ENCODE peak calls at places on chromosomes 3 and 15, in four cellular contexts. L is cardiac muscle cell; G is CD8-positive, alpha-beta memory T cell; O is substantia nigra. H is an unnamed sample.

GRCh38 chr3:13659221-13659969 is 110.5 kb downstream of the FBLN2 start:
- DNase-seq in L (no peak), G (no peak), O (no peak), H (no peak)

GRCh38 chr3:196174652-196175051 is 36.5 kb downstream of the ZDHHC19 start:
- DNase-seq in L (no peak), G (no peak), O (no peak), H (no peak)

GRCh38 chr3:188214442-188214841 is 60.5 kb downstream of the LPP start:
- DNase-seq in L (no peak), G (no peak), O (no peak), H (no peak)

GRCh38 chr15:98160236-98160635 is 199.7 kb downstream of the ARRDC4 start:
- DNase-seq in L (no peak), G (no peak), O (no peak), H (no peak)

GRCh38 chr3:128882709-128883108 is 3.3 kb downstream of the ACAD9 start:
- DNase-seq in L (no peak), G (no peak), O (no peak), H (no peak)

GRCh38 chr3:106773795-106774194 is 603.4 kb upstream of the CCDC54 start:
- DNase-seq in L (no peak), G (no peak), O (no peak), H (no peak)

GRCh38 chr15:88956263-88956662 is 43.1 kb upstream of the MFGE8 start:
- DNase-seq in L (no peak), G (no peak), O (no peak), H (no peak)

GRCh38 chr3:160451602-160452001 is 2.0 kb upstream of the TRIM59 start:
- DNase-seq in L (no peak), G (no peak), O (no peak), H (no peak)

GRCh38 chr3:163622384-163622783 is 1455.9 kb downstream of the SI start:
- DNase-seq in L (no peak), G (no peak), O (no peak), H (no peak)

GRCh38 chr3:4994823-4995499 is 15.7 kb downstream of the BHLHE40 start:
- DNase-seq in L (peak), G (no peak), O (peak), H (peak)

GRCh38 chr3:153614131-153614530 is 452.1 kb downstream of the RAP2B start:
- DNase-seq in L (no peak), G (no peak), O (no peak), H (no peak)

GRCh38 chr15:45795487-45796069 is 160.7 kb downstream of the SQOR start:
- DNase-seq in L (peak), G (no peak), O (no peak), H (no peak)

GRCh38 chr3:180246688-180247195 is 210.0 kb upstream of the PEX5L start:
- DNase-seq in L (no peak), G (no peak), O (no peak), H (no peak)

GRCh38 chr3:11544413-11545181 is 99.1 kb downstream of the VGLL4 start:
- DNase-seq in L (peak), G (no peak), O (no peak), H (no peak)

GRCh38 chr3:79415351-79415750 is 352.4 kb downstream of the ROBO1 start:
- DNase-seq in L (peak), G (no peak), O (no peak), H (no peak)

GRCh38 chr3:63960048-63960711 is 48.0 kb upstream of the SCAANT1 start:
- DNase-seq in L (peak), G (no peak), O (peak), H (no peak)

GRCh38 chr3:70064194-70064787 is 64.8 kb downstream of the SAMMSON start:
- DNase-seq in L (peak), G (no peak), O (no peak), H (no peak)

GRCh38 chr3:54565956-54566355 is 361.9 kb downstream of the LRTM1 start:
- DNase-seq in L (no peak), G (no peak), O (no peak), H (no peak)

GRCh38 chr3:134640378-134640777 is 10.4 kb downstream of the KY start:
- DNase-seq in L (no peak), G (no peak), O (no peak), H (no peak)

GRCh38 chr3:189325454-189325853 is 153.7 kb downstream of the TPRG1 start:
- DNase-seq in L (no peak), G (no peak), O (no peak), H (no peak)

GRCh38 chr15:66936115-66936863 is 129.1 kb upstream of the SMAD3 start:
- DNase-seq in L (peak), G (no peak), O (no peak), H (no peak)

DNA sequence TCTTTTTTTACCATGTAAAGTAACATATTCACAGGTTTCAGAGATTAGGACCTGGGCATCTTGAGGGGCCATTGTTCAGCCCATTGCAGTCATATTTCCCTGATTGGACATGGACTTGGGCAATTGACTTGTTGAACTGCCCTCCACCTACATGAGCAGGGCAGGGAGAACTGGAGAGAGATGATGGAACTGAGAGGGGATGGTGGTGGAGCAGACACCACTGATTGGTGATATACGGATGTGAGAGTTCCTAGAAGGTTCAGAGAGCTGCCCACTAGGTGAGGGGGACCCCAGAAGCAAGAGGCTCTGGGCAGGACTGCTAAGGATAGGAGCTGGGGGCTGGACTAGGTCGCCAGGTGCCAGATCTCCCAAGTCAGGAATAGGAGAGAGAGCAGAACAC is 37.8 kb upstream of the SIAH2 start:
- DNase-seq in L (no peak), G (no peak), O (no peak), H (no peak)
- H3K27ac ChIP-seq in L (no peak), G (no peak), O (no peak), H (no peak)

DNA sequence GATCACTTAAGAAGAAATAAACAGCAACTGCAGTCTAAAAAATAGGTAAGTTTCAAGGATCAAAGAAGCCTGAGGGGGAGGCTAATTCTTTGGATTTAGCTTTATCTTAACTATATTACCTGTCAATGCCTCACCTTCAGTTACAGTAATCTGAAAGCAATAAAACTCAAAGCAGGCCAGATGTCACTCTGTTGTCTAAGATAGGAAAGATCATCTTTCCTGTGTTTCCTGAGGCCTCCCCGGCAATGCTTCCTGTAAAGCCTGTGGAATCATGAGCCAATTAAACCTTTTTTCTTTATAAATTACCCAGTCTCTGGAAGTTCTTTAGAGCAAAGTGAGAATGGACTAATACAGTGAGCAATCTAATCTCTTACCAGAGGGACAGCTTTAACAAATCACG is 60.1 kb downstream of the NPTN start:
- DNase-seq in L (no peak), G (no peak), O (no peak), H (no peak)
- H3K27ac ChIP-seq in L (no peak), G (no peak), O (no peak), H (no peak)

GRCh38 chr3:149280950-149281349 is 52.5 kb downstream of the TM4SF18 start:
- DNase-seq in L (no peak), G (no peak), O (no peak), H (no peak)

GRCh38 chr3:149274220-149274619 is 52.6 kb upstream of the CP start:
- DNase-seq in L (no peak), G (no peak), O (no peak), H (no peak)

GRCh38 chr3:149278911-149279310 is 54.5 kb downstream of the TM4SF18 start:
- DNase-seq in L (no peak), G (no peak), O (no peak), H (no peak)

GRCh38 chr3:149276621-149277020 is 55.0 kb upstream of the CP start:
- DNase-seq in L (no peak), G (no peak), O (no peak), H (no peak)

GRCh38 chr3:149277338-149277813 is 55.7 kb upstream of the CP start:
- DNase-seq in L (peak), G (no peak), O (no peak), H (no peak)
- H3K27ac ChIP-seq in L (no peak), G (peak), O (no peak), H (no peak)

GRCh38 chr15:63973212-63974009 is 72.9 kb downstream of the DAPK2 start:
- DNase-seq in L (no peak), G (no peak), O (no peak), H (no peak)
- H3K27ac ChIP-seq in L (no peak), G (no peak), O (no peak), H (no peak)

DNA sequence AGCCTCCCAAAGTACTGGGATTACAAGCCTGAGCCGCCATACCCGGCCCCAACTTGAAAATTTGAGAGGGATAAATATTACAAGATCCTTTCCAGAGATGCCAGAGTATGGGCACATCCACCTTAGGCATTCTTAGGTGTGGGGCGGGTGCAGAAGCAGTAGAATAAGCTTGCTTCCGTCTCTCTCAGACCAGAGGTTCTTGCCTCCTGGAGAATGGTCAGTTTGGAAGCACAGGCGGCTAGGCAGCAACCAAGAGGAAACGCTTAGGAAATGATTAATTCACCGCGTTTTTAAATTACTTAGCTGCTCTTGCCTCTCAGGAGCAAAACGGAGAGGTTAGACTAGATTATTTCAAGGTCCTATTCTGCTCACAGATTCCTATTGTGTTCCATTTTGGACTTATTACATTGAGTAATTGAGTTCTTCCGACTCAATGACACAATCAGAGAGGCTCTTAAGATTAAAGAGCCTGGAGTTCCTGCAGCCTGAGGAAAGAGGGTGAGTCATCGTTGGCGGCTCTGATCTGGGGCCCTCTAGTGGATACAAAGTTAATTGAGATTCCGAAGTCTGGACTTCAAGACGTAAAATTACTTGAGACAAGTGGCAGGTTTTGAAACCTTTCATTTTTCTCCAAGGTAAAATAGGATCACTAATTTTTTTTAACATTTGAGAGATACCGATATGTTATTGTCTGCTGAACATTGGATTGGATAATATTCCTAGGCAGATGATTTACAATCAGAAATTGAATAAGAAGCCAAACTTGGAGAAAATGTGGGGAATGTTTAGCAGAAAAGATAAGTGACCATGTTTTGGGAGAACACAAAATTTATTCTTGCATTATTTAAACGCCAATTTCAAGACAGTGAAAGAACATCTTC is 5.8 kb upstream of the TOPAZ1 start:
- DNase-seq in L (peak), G (peak), O (peak), H (peak)
- H3K27ac ChIP-seq in L (no peak), G (peak), O (no peak), H (no peak)

GRCh38 chr3:37795431-37796061 is 66.1 kb upstream of the CTDSPL start:
- DNase-seq in L (no peak), G (no peak), O (no peak), H (no peak)
- H3K27ac ChIP-seq in L (no peak), G (no peak), O (no peak), H (no peak)

H was measured in caudate nucleus.